ENCODE peak calls at places on chromosomes 7 and 10, in six cellular contexts. One of them, this sample, is unnamed.

GRCh38 chr7:99010281-99010680 is 131.9 kb downstream of the TRRAP start:
- DNase-seq in choroid plexus epithelial cell: no peak
- DNase-seq in osteocyte: peak
- DNase-seq in mucosa of descending colon: no peak
- DNase-seq in fibroblast of pulmonary artery: no peak
- DNase-seq in fibroblast of mammary gland: no peak
- DNase-seq in this sample: no peak

GRCh38 chr7:124764071-124764846 is 1.3 kb downstream of the GPR37 start:
- DNase-seq in choroid plexus epithelial cell: no peak
- DNase-seq in osteocyte: no peak
- DNase-seq in mucosa of descending colon: no peak
- DNase-seq in fibroblast of pulmonary artery: no peak
- DNase-seq in fibroblast of mammary gland: no peak
- DNase-seq in this sample: no peak

GRCh38 chr10:28503114-28503513 is 29.8 kb upstream of the WAC start:
- DNase-seq in choroid plexus epithelial cell: peak
- DNase-seq in osteocyte: no peak
- DNase-seq in mucosa of descending colon: peak
- DNase-seq in fibroblast of pulmonary artery: no peak
- DNase-seq in fibroblast of mammary gland: peak
- DNase-seq in this sample: no peak

GRCh38 chr10:126065751-126066150 is 169.4 kb downstream of the FANK1 start:
- DNase-seq in choroid plexus epithelial cell: no peak
- DNase-seq in osteocyte: no peak
- DNase-seq in mucosa of descending colon: no peak
- DNase-seq in fibroblast of pulmonary artery: no peak
- DNase-seq in fibroblast of mammary gland: peak
- DNase-seq in this sample: no peak

GRCh38 chr7:83749495-83749894 is 100.6 kb upstream of the SEMA3E start:
- DNase-seq in choroid plexus epithelial cell: no peak
- DNase-seq in osteocyte: no peak
- DNase-seq in mucosa of descending colon: no peak
- DNase-seq in fibroblast of pulmonary artery: no peak
- DNase-seq in fibroblast of mammary gland: no peak
- DNase-seq in this sample: no peak

GRCh38 chr10:95478185-95478584 is 83.0 kb downstream of the SORBS1 start:
- DNase-seq in choroid plexus epithelial cell: no peak
- DNase-seq in osteocyte: no peak
- DNase-seq in mucosa of descending colon: no peak
- DNase-seq in fibroblast of pulmonary artery: no peak
- DNase-seq in fibroblast of mammary gland: no peak
- DNase-seq in this sample: no peak

GRCh38 chr10:128322950-128323349 is 196.7 kb upstream of the MKI67 start:
- DNase-seq in choroid plexus epithelial cell: no peak
- DNase-seq in osteocyte: no peak
- DNase-seq in mucosa of descending colon: no peak
- DNase-seq in fibroblast of pulmonary artery: no peak
- DNase-seq in fibroblast of mammary gland: no peak
- DNase-seq in this sample: no peak

GRCh38 chr7:123494193-123494796 is 40.1 kb downstream of the IQUB start:
- DNase-seq in choroid plexus epithelial cell: peak
- DNase-seq in osteocyte: no peak
- DNase-seq in mucosa of descending colon: peak
- DNase-seq in fibroblast of pulmonary artery: peak
- DNase-seq in fibroblast of mammary gland: peak
- DNase-seq in this sample: no peak

GRCh38 chr10:86234553-86235270 is 131.9 kb downstream of the GRID1 start:
- DNase-seq in choroid plexus epithelial cell: no peak
- DNase-seq in osteocyte: no peak
- DNase-seq in mucosa of descending colon: no peak
- DNase-seq in fibroblast of pulmonary artery: no peak
- DNase-seq in fibroblast of mammary gland: no peak
- DNase-seq in this sample: no peak

GRCh38 chr10:127889605-127890195 is 3.0 kb downstream of the CLRN3 start:
- DNase-seq in choroid plexus epithelial cell: peak
- DNase-seq in osteocyte: peak
- DNase-seq in mucosa of descending colon: peak
- DNase-seq in fibroblast of pulmonary artery: peak
- DNase-seq in fibroblast of mammary gland: peak
- DNase-seq in this sample: no peak

GRCh38 chr10:128861018-128861565 is 605.9 kb upstream of the MGMT start:
- DNase-seq in choroid plexus epithelial cell: no peak
- DNase-seq in osteocyte: peak
- DNase-seq in mucosa of descending colon: no peak
- DNase-seq in fibroblast of pulmonary artery: no peak
- DNase-seq in fibroblast of mammary gland: no peak
- DNase-seq in this sample: peak

GRCh38 chr10:71270301-71270777 is 48.7 kb upstream of the SLC29A3 start:
- DNase-seq in choroid plexus epithelial cell: peak
- DNase-seq in osteocyte: no peak
- DNase-seq in mucosa of descending colon: peak
- DNase-seq in fibroblast of pulmonary artery: peak
- DNase-seq in fibroblast of mammary gland: peak
- DNase-seq in this sample: no peak

GRCh38 chr7:102451371-102452054 is 13.2 kb downstream of the ALKBH4 start:
- DNase-seq in choroid plexus epithelial cell: no peak
- DNase-seq in osteocyte: no peak
- DNase-seq in mucosa of descending colon: no peak
- DNase-seq in fibroblast of pulmonary artery: no peak
- DNase-seq in fibroblast of mammary gland: peak
- DNase-seq in this sample: no peak
- TF ChIP-seq CTCF in choroid plexus epithelial cell: no peak
- TF ChIP-seq CTCF in osteocyte: no peak
- TF ChIP-seq CTCF in mucosa of descending colon: no peak
- TF ChIP-seq CTCF in fibroblast of pulmonary artery: no peak
- TF ChIP-seq CTCF in fibroblast of mammary gland: no peak
- TF ChIP-seq CTCF in this sample: no peak

GRCh38 chr10:48523820-48524758 is 80.8 kb downstream of the ARHGAP22 start:
- DNase-seq in choroid plexus epithelial cell: no peak
- DNase-seq in osteocyte: peak
- DNase-seq in mucosa of descending colon: no peak
- DNase-seq in fibroblast of pulmonary artery: peak
- DNase-seq in fibroblast of mammary gland: no peak
- DNase-seq in this sample: no peak
- TF ChIP-seq CTCF in choroid plexus epithelial cell: peak
- TF ChIP-seq CTCF in osteocyte: peak
- TF ChIP-seq CTCF in mucosa of descending colon: no peak
- TF ChIP-seq CTCF in fibroblast of pulmonary artery: peak
- TF ChIP-seq CTCF in fibroblast of mammary gland: no peak
- TF ChIP-seq CTCF in this sample: peak

DNA sequence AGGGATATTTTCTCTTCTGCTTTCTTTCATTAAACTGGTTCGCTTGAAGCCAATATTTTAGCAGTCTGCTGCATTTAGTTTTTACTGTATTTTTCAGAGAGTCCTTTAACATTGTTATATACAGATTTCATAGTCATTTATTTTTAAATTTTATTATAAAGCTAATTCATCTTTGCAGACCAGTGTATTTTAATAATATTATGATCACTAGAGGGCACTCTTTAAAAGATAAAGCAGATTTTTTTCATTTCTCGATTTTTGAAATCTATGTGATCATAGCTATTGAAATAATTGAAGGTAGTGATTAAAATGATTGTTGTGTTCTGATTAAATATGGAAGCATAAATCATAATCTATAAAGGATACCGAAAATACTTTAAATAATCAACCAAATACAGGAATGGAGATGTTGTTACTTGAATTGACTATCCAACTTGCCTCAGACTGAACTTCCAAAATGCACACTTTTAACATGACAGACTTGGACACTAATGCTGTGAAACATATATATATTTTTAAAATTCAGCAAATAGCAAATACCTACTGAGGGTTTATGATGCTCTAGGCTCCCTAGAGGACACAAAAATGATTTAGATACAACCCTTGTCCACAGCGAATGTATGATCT is 35.2 kb downstream of the ST7 start:
- DNase-seq in choroid plexus epithelial cell: peak
- DNase-seq in osteocyte: no peak
- DNase-seq in mucosa of descending colon: no peak
- DNase-seq in fibroblast of pulmonary artery: no peak
- DNase-seq in fibroblast of mammary gland: peak
- DNase-seq in this sample: no peak
- TF ChIP-seq CTCF in choroid plexus epithelial cell: peak
- TF ChIP-seq CTCF in osteocyte: peak
- TF ChIP-seq CTCF in mucosa of descending colon: no peak
- TF ChIP-seq CTCF in fibroblast of pulmonary artery: peak
- TF ChIP-seq CTCF in fibroblast of mammary gland: no peak
- TF ChIP-seq CTCF in this sample: peak

GRCh38 chr7:121078701-121079227 is 90.3 kb downstream of the CPED1 start:
- DNase-seq in choroid plexus epithelial cell: no peak
- DNase-seq in osteocyte: no peak
- DNase-seq in mucosa of descending colon: no peak
- DNase-seq in fibroblast of pulmonary artery: no peak
- DNase-seq in fibroblast of mammary gland: no peak
- DNase-seq in this sample: no peak

GRCh38 chr7:121080913-121081326 is 92.4 kb downstream of the CPED1 start:
- DNase-seq in choroid plexus epithelial cell: no peak
- DNase-seq in osteocyte: no peak
- DNase-seq in mucosa of descending colon: no peak
- DNase-seq in fibroblast of pulmonary artery: no peak
- DNase-seq in fibroblast of mammary gland: no peak
- DNase-seq in this sample: no peak

GRCh38 chr7:121081327-121081936 is 92.9 kb downstream of the CPED1 start:
- DNase-seq in choroid plexus epithelial cell: peak
- DNase-seq in osteocyte: no peak
- DNase-seq in mucosa of descending colon: peak
- DNase-seq in fibroblast of pulmonary artery: peak
- DNase-seq in fibroblast of mammary gland: peak
- DNase-seq in this sample: no peak

GRCh38 chr7:121080257-121080912 is 91.9 kb downstream of the CPED1 start:
- DNase-seq in choroid plexus epithelial cell: no peak
- DNase-seq in osteocyte: no peak
- DNase-seq in mucosa of descending colon: no peak
- DNase-seq in fibroblast of pulmonary artery: no peak
- DNase-seq in fibroblast of mammary gland: peak
- DNase-seq in this sample: no peak

GRCh38 chr7:121079425-121080169 is 91.1 kb downstream of the CPED1 start:
- DNase-seq in choroid plexus epithelial cell: peak
- DNase-seq in osteocyte: no peak
- DNase-seq in mucosa of descending colon: no peak
- DNase-seq in fibroblast of pulmonary artery: peak
- DNase-seq in fibroblast of mammary gland: peak
- DNase-seq in this sample: no peak
- TF ChIP-seq CTCF in choroid plexus epithelial cell: peak
- TF ChIP-seq CTCF in osteocyte: peak
- TF ChIP-seq CTCF in mucosa of descending colon: no peak
- TF ChIP-seq CTCF in fibroblast of pulmonary artery: peak
- TF ChIP-seq CTCF in fibroblast of mammary gland: peak
- TF ChIP-seq CTCF in this sample: no peak

DNA sequence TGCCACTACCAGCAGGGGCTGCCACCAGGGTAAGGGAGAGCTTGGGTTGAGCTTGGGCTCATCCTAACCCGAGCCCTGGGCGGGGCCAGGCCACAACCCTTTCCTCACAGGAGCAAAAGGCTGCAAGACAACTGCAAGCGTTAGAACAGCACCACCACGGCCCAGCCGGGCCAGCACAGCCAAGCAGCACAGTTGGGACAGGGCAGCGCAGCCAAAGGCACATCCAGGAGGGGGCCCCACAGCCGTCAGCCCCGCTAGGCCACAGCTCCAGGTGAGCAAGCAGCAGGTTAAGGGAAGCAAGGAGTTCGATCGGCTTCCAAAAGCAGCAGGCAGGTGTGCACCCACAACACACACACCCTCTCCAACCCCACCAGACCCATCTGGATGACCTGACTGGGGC is 7.0 kb upstream of the NDST2 start:
- DNase-seq in choroid plexus epithelial cell: no peak
- DNase-seq in osteocyte: no peak
- DNase-seq in mucosa of descending colon: no peak
- DNase-seq in fibroblast of pulmonary artery: no peak
- DNase-seq in fibroblast of mammary gland: no peak
- DNase-seq in this sample: no peak
- TF ChIP-seq CTCF in choroid plexus epithelial cell: peak
- TF ChIP-seq CTCF in osteocyte: no peak
- TF ChIP-seq CTCF in mucosa of descending colon: no peak
- TF ChIP-seq CTCF in fibroblast of pulmonary artery: no peak
- TF ChIP-seq CTCF in fibroblast of mammary gland: no peak
- TF ChIP-seq CTCF in this sample: no peak

GRCh38 chr7:3991771-3992231 is 690.3 kb upstream of the FOXK1 start:
- DNase-seq in choroid plexus epithelial cell: no peak
- DNase-seq in osteocyte: no peak
- DNase-seq in mucosa of descending colon: no peak
- DNase-seq in fibroblast of pulmonary artery: no peak
- DNase-seq in fibroblast of mammary gland: no peak
- DNase-seq in this sample: no peak

GRCh38 chr7:3992841-3993240 is 689.3 kb upstream of the FOXK1 start:
- DNase-seq in choroid plexus epithelial cell: no peak
- DNase-seq in osteocyte: no peak
- DNase-seq in mucosa of descending colon: no peak
- DNase-seq in fibroblast of pulmonary artery: no peak
- DNase-seq in fibroblast of mammary gland: no peak
- DNase-seq in this sample: no peak

GRCh38 chr7:3998060-3998459 is 684.0 kb upstream of the FOXK1 start:
- DNase-seq in choroid plexus epithelial cell: no peak
- DNase-seq in osteocyte: no peak
- DNase-seq in mucosa of descending colon: no peak
- DNase-seq in fibroblast of pulmonary artery: peak
- DNase-seq in fibroblast of mammary gland: no peak
- DNase-seq in this sample: no peak

GRCh38 chr7:3994764-3995163 is 687.3 kb upstream of the FOXK1 start:
- DNase-seq in choroid plexus epithelial cell: no peak
- DNase-seq in osteocyte: no peak
- DNase-seq in mucosa of descending colon: no peak
- DNase-seq in fibroblast of pulmonary artery: no peak
- DNase-seq in fibroblast of mammary gland: no peak
- DNase-seq in this sample: no peak

GRCh38 chr7:3995187-3995586 is 686.9 kb upstream of the FOXK1 start:
- DNase-seq in choroid plexus epithelial cell: no peak
- DNase-seq in osteocyte: no peak
- DNase-seq in mucosa of descending colon: no peak
- DNase-seq in fibroblast of pulmonary artery: no peak
- DNase-seq in fibroblast of mammary gland: no peak
- DNase-seq in this sample: no peak
- TF ChIP-seq CTCF in choroid plexus epithelial cell: no peak
- TF ChIP-seq CTCF in osteocyte: no peak
- TF ChIP-seq CTCF in mucosa of descending colon: no peak
- TF ChIP-seq CTCF in fibroblast of pulmonary artery: no peak
- TF ChIP-seq CTCF in fibroblast of mammary gland: no peak
- TF ChIP-seq CTCF in this sample: no peak

DNA sequence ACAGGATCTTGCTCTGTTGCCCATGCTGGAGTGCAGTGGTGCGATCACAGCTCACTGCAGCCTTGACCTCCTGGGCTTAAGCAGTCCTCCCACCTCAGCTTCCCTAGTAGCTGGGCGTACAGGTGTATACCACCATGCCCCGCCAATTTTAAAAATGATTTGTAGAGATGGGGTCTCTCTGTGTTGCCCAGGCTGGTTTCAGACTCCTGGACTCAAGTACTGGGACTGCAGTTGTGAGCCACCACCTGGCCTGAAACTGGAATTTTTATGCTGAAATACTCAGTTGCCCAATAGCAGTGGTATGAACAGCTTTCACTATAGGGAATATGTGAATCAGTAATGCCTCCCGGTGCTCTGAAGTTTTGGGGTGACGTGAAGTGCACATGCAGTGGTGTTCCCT is 7.6 kb downstream of the ZRANB1 start:
- DNase-seq in choroid plexus epithelial cell: peak
- DNase-seq in osteocyte: no peak
- DNase-seq in mucosa of descending colon: no peak
- DNase-seq in fibroblast of pulmonary artery: peak
- DNase-seq in fibroblast of mammary gland: peak
- DNase-seq in this sample: no peak
- TF ChIP-seq CTCF in choroid plexus epithelial cell: peak
- TF ChIP-seq CTCF in osteocyte: no peak
- TF ChIP-seq CTCF in mucosa of descending colon: no peak
- TF ChIP-seq CTCF in fibroblast of pulmonary artery: peak
- TF ChIP-seq CTCF in fibroblast of mammary gland: no peak
- TF ChIP-seq CTCF in this sample: no peak